ENCODE peak calls at places on chromosomes 11 and 22, in nine cellular contexts. T is GM04503, B is astrocyte, P is pancreas, R is mesendoderm, Z is NCI-H2029, W is posterior cingulate gyrus, C is NCI-H1417, G is WTC11. L is an unnamed sample.

GRCh38 chr11:17978553-17979287 is 34.1 kb downstream of the SERGEF start:
- DNase-seq in Z (peak), P (peak), W (peak), T (no peak), G (peak), C (peak), B (no peak), R (peak), L (peak)

GRCh38 chr22:43510226-43511070 is 98.6 kb downstream of the MPPED1 start:
- DNase-seq in Z (no peak), P (no peak), R (no peak), T (no peak), G (no peak), C (no peak), B (no peak), W (no peak), L (no peak)

GRCh38 chr11:130177782-130178181 is 18.2 kb downstream of the ST14 start:
- DNase-seq in T (no peak), Z (peak), G (no peak), W (no peak), P (no peak), R (no peak), C (no peak), B (no peak), L (no peak)

GRCh38 chr22:23241562-23242472 is 61.5 kb downstream of the BCR start:
- DNase-seq in Z (no peak), P (no peak), C (no peak), R (no peak), W (no peak), G (no peak), T (no peak), B (no peak), L (no peak)

GRCh38 chr22:25848954-25849353 is 107.0 kb downstream of the MYO18B start:
- DNase-seq in C (no peak), G (no peak), R (no peak), P (no peak), Z (no peak), B (no peak), W (no peak), T (no peak), L (no peak)

GRCh38 chr11:78564889-78565467 is 9.7 kb downstream of the NARS2 start:
- DNase-seq in R (no peak), Z (no peak), W (no peak), T (no peak), B (no peak), C (no peak), P (no peak), G (no peak), L (peak)

GRCh38 chr22:27212617-27213177 is 555.3 kb downstream of the MIAT start:
- DNase-seq in G (no peak), B (peak), T (peak), C (no peak), W (no peak), R (peak), P (peak), Z (no peak), L (peak)

GRCh38 chr11:34149274-34149673 is 43.8 kb downstream of the NAT10 start:
- DNase-seq in T (no peak), Z (no peak), C (no peak), P (no peak), W (no peak), R (no peak), B (no peak), G (no peak), L (no peak)

GRCh38 chr22:28917747-28918543 is 34.6 kb downstream of the ZNRF3 start:
- DNase-seq in W (no peak), T (no peak), Z (peak), R (peak), B (peak), C (peak), P (peak), G (no peak), L (peak)

L was measured in KBM-7.